ENCODE peak calls at places on chromosomes 2 and 18, in five cellular contexts. W, R, L, B and I are unnamed samples.

GRCh38 chr2:57376985-57377384 is 669.6 kb upstream of the VRK2 start:
- DNase-seq in W (no peak), R (no peak), L (no peak), B (peak), I (no peak)

GRCh38 chr2:127362971-127363370 is 24.8 kb downstream of the MAP3K2 start:
- DNase-seq in W (no peak), R (no peak), L (no peak), B (no peak), I (no peak)

GRCh38 chr2:200405599-200406298 is 99.3 kb downstream of the SPATS2L start:
- DNase-seq in W (peak), R (no peak), L (no peak), B (no peak), I (no peak)

GRCh38 chr2:205934443-205934842 is 151.5 kb downstream of the INO80D start:
- DNase-seq in W (no peak), R (no peak), L (no peak), B (no peak), I (no peak)

GRCh38 chr2:235077046-235077445 is 125.2 kb downstream of the SH3BP4 start:
- DNase-seq in W (no peak), R (no peak), L (no peak), B (no peak), I (no peak)

GRCh38 chr2:166494140-166494544 is at the start of gene SCN7A:
- DNase-seq in W (peak), R (peak), L (no peak), B (peak), I (peak)

GRCh38 chr2:60515751-60516226 is 37.7 kb downstream of the BCL11A start:
- DNase-seq in W (peak), R (no peak), L (peak), B (no peak), I (no peak)

GRCh38 chr2:230929381-230930148 is 4.5 kb upstream of the GPR55 start:
- DNase-seq in W (no peak), R (peak), L (no peak), B (no peak), I (peak)

GRCh38 chr2:25309402-25309801 is 32.3 kb downstream of the DNMT3A start:
- DNase-seq in W (no peak), R (no peak), L (peak), B (peak), I (no peak)

GRCh38 chr2:172082944-172083718 is 2.2 kb upstream of the DLX1 start:
- DNase-seq in W (no peak), R (no peak), L (peak), B (no peak), I (no peak)

GRCh38 chr2:24909555-24910177 is 10.4 kb downstream of the ADCY3 start:
- DNase-seq in W (peak), R (no peak), L (no peak), B (no peak), I (no peak)

GRCh38 chr18:21192308-21192624 is 49.8 kb upstream of the GREB1L start:
- DNase-seq in W (no peak), R (no peak), L (no peak), B (no peak), I (no peak)
- TF ChIP-seq CTCF in W (no peak), R (no peak), L (no peak), B (no peak), I (no peak)

GRCh38 chr2:182499706-182500470 is 73.1 kb upstream of the PDE1A start:
- DNase-seq in W (no peak), R (no peak), L (no peak), B (no peak), I (no peak)

GRCh38 chr2:182496596-182496995 is 69.8 kb upstream of the PDE1A start:
- DNase-seq in W (no peak), R (no peak), L (no peak), B (no peak), I (no peak)
- TF ChIP-seq CTCF in W (no peak), R (no peak), L (no peak), B (no peak), I (no peak)

GRCh38 chr2:74278694-74279093 is 64.5 kb downstream of the SLC4A5 start:
- DNase-seq in W (no peak), R (no peak), L (no peak), B (no peak), I (no peak)
- TF ChIP-seq CTCF in W (no peak), R (no peak), L (no peak), B (no peak), I (no peak)

GRCh38 chr2:232030229-232030628 is 68.7 kb downstream of the DIS3L2 start:
- DNase-seq in W (no peak), R (no peak), L (no peak), B (no peak), I (no peak)
- TF ChIP-seq CTCF in W (peak), R (no peak), L (no peak), B (peak), I (no peak)

GRCh38 chr2:217948897-217949296 is 53.9 kb downstream of the TNS1 start:
- DNase-seq in W (no peak), R (no peak), L (no peak), B (no peak), I (no peak)

GRCh38 chr2:217946071-217946470 is 56.7 kb downstream of the TNS1 start:
- DNase-seq in W (no peak), R (no peak), L (no peak), B (no peak), I (no peak)

GRCh38 chr2:217948341-217948791 is 54.4 kb downstream of the TNS1 start:
- DNase-seq in W (no peak), R (peak), L (no peak), B (no peak), I (peak)

GRCh38 chr2:217949448-217949847 is 53.3 kb downstream of the TNS1 start:
- DNase-seq in W (no peak), R (no peak), L (no peak), B (no peak), I (no peak)

DNA sequence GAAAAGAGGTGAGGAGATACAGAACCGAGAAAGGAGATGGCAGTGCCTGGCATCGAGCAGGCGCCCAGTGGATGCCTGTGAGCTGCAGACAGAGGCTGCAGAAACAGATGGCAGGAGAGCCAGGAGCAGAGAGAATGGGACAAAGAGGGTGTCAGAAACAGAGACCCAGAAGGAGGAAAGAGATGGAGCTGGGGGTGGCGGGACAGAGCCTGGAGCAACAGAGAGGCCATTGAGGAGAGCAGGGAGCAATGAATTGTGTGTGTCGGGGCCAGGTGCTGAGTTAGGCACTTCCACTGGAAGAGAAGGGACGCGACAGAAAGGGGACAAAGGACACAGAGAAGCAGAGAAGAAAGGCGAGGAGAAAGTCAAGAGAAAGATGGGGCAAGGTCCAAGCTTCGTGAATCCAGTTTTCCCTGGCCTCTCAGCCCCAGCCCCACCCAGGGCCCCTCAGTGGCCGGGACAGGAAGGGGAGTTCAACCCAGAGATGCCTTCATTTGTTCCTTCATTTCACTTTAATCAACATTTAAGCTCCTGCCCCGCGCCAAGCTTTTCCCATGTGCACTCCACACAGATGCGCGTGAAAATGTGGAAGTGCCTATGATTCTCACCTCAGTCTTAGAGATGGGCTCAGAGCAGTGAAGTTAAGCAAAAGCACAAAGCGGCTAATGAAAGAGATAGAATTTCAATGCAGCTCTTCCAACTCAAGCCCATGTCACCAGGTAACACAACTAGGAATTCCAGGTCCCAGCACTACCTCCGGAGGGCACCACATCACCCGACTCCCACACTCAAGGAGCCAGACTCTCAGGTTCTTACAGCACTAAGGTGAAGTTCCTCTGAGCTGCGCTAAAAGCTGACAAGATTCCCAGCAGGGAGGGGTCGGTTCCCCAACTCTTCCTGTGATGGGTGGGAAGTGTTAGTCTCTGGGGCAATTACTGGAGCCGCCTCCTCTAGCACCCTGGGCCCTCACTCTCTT is 55.2 kb downstream of the TNS1 start:
- DNase-seq in W (no peak), R (peak), L (no peak), B (no peak), I (no peak)
- TF ChIP-seq CTCF in W (no peak), R (no peak), L (no peak), B (no peak), I (no peak)

GRCh38 chr2:121821476-121822158 is 66.2 kb downstream of the TSN start:
- DNase-seq in W (no peak), R (no peak), L (no peak), B (no peak), I (no peak)

GRCh38 chr2:121815216-121815615 is 59.8 kb downstream of the TSN start:
- DNase-seq in W (no peak), R (no peak), L (no peak), B (no peak), I (no peak)

GRCh38 chr2:121819846-121820245 is 64.4 kb downstream of the TSN start:
- DNase-seq in W (no peak), R (no peak), L (no peak), B (no peak), I (no peak)

GRCh38 chr2:121816797-121817196 is 61.3 kb downstream of the TSN start:
- DNase-seq in W (no peak), R (no peak), L (no peak), B (no peak), I (no peak)

DNA sequence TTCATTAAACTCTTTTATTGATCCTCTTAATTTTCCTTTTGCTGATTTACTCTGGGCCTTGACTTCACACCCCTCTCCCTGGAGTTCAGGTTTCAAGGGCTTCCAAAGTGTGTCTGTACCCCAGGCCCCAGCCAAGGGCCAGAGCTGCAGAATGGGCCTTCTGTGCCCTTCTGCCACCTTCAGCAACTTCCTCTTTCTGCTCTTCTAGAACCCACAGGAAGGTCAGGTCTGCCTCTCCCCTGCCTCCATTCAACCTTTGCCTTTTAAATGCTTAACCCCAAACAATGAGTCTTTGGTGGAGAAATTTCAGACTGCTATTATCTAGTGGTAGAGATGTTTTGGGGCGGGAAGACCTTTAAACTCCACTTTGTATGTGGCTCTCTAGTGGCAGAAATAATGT is 63.1 kb downstream of the TSN start:
- DNase-seq in W (no peak), R (no peak), L (no peak), B (no peak), I (no peak)
- TF ChIP-seq CTCF in W (no peak), R (no peak), L (no peak), B (no peak), I (no peak)

DNA sequence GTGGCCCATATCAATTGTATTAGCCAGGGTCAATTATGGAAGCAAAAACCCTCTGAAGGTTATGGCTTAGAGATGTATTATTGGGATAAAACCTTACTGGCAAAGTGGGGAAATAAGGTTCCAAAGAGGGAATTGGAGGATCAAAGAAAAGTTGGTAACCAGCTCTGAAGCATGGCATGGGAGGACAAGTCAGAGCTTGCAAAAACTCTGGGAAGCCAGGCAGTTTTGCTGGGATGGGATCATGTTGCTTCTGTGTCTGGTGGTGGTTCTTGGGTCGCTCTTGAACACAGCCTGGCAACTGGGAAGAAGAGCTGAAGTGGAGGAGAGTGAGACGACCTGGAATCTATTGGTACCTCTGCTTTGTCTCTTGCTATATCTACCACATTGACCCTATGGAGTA is 162.6 kb downstream of the PMAIP1 start:
- DNase-seq in W (no peak), R (no peak), L (no peak), B (no peak), I (no peak)
- TF ChIP-seq CTCF in W (no peak), R (no peak), L (no peak), B (no peak), I (no peak)

DNA sequence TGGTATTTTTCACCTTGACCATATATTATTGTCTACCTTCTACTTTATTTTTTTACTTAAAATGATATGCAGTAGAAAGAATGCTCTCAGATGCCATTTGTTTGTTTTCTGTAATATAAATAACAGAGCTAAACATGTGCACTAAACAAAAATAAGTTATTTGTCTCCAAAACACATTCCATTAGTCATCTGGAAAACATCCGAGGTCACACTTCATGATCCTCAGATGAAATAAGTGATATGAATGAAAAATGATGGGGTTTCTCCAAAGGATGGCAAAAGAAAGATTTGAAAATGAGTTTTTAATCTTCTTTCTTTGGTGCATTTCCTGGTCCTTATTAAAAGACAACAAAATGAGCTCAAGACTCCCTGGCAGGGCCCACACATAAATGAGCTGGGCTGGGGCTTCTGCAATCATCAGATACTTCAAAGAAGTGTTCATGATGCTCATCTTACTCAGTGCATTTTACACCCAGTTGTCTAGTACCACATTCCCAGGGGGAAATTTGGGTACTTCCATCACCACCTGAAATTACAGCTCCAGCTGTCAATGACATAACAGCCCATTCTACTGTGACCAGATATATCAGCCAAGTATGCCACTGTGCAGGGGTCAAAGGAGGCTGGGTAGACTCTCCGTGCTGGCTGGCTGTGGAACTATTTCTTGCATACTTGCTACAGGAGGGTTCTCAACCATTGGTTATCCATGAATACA is 283.5 kb downstream of the PID1 start:
- DNase-seq in W (no peak), R (no peak), L (no peak), B (no peak), I (no peak)
- TF ChIP-seq CTCF in W (no peak), R (no peak), L (no peak), B (no peak), I (no peak)